ENCODE peak calls at places on chromosomes 2 and 18, in ten cellular contexts. X, N, F, I, P, J, Z, L, W and U are unnamed samples.

GRCh38 chr2:84942964-84943421 is 28.0 kb upstream of the KCMF1 start:
- DNase-seq in N (no peak), X (peak; percentile 74), Z (no peak), L (peak; percentile 62), W (no peak), J (peak; percentile 71), I (no peak), P (peak; percentile 47), F (no peak), U (no peak)

GRCh38 chr18:54134053-54134452 is 90.4 kb downstream of the MBD2 start:
- DNase-seq in J (no peak), P (no peak), Z (no peak), I (no peak), L (peak; percentile 78), W (no peak), X (no peak), N (no peak), F (no peak), U (no peak)

GRCh38 chr2:149894760-149895159 is 307.2 kb upstream of the MMADHC start:
- DNase-seq in X (peak; percentile 47), P (peak; percentile 86), Z (no peak), W (no peak), I (no peak), F (no peak), L (peak; percentile 77), N (peak; percentile 86), J (no peak), U (no peak)

GRCh38 chr18:14189858-14190257 is 57.6 kb upstream of the ZNF519 start:
- DNase-seq in I (no peak), J (peak; percentile 50), L (peak; percentile 62), F (no peak), X (no peak), W (no peak), P (peak; percentile 27), N (peak; percentile 11), Z (no peak), U (no peak)

GRCh38 chr2:144131042-144131441 is 388.9 kb downstream of the ZEB2 start:
- DNase-seq in N (peak; percentile 35), P (peak; percentile 55), L (peak; percentile 29), F (no peak), X (peak; percentile 85), W (no peak), I (no peak), Z (no peak), J (peak; percentile 60), U (no peak)

GRCh38 chr2:108220942-108221541 is 18.7 kb upstream of the SULT1C3 start:
- DNase-seq in P (no peak), W (no peak), F (no peak), X (no peak), J (no peak), N (no peak), L (no peak), Z (no peak), I (no peak), U (no peak)

GRCh38 chr2:239073270-239073669 is 225.4 kb downstream of the TWIST2 start:
- DNase-seq in J (no peak), F (no peak), I (no peak), Z (no peak), X (no peak), P (no peak), W (no peak), L (no peak), N (no peak), U (no peak)

GRCh38 chr2:240893363-240893828 is 2.6 kb downstream of the MAB21L4 start:
- DNase-seq in I (no peak), F (peak; percentile 80), J (peak; percentile 78), L (peak; percentile 75), W (no peak), X (peak; percentile 36), P (peak; percentile 60), N (peak; percentile 36), Z (no peak), U (peak; percentile 90)

GRCh38 chr2:95043300-95043786 is 17.8 kb downstream of the MAL start:
- DNase-seq in N (peak; percentile 69), L (peak; percentile 73), W (no peak), I (no peak), F (peak; percentile 42), Z (peak; percentile 37), J (peak; percentile 88), P (peak; percentile 78), X (peak; percentile 90), U (no peak)

GRCh38 chr2:30488012-30488659 is 41.1 kb downstream of the LCLAT1 start:
- DNase-seq in Z (no peak), X (peak; percentile 47), F (no peak), N (no peak), L (no peak), I (no peak), P (no peak), W (no peak), J (peak; percentile 41), U (no peak)

GRCh38 chr2:113116100-113116958 is 11.1 kb upstream of the IL1RN start:
- DNase-seq in W (no peak), N (no peak), Z (no peak), J (peak; percentile 46), P (no peak), X (no peak), L (peak; percentile 69), I (no peak), F (no peak), U (no peak)

GRCh38 chr2:99200232-99200631 is 19.2 kb downstream of the MRPL30 start:
- DNase-seq in L (no peak), P (no peak), X (no peak), N (no peak), Z (no peak), F (no peak), J (no peak), I (no peak), W (no peak), U (no peak)

GRCh38 chr2:240250985-240251847 is 110.8 kb upstream of the OTOS start:
- DNase-seq in F (peak; percentile 78), P (peak; percentile 85), N (peak; percentile 78), L (peak; percentile 83), J (peak; percentile 94), I (peak; percentile 93), Z (peak; percentile 74), X (peak; percentile 89), W (no peak), U (peak; percentile 79)

GRCh38 chr2:117557626-117558025 is 256.9 kb upstream of the DDX18 start:
- DNase-seq in L (no peak), N (no peak), P (no peak), W (no peak), X (no peak), J (no peak), I (no peak), Z (no peak), F (no peak), U (no peak)

GRCh38 chr18:74412106-74412880 is 44.8 kb downstream of the DIPK1C start:
- DNase-seq in I (no peak), W (no peak), P (no peak), X (no peak), F (no peak), N (no peak), L (no peak), J (no peak), Z (no peak), U (no peak)

GRCh38 chr2:123047186-123047585 is 977.9 kb upstream of the CNTNAP5 start:
- DNase-seq in P (no peak), J (no peak), I (no peak), W (no peak), F (no peak), N (no peak), L (no peak), X (no peak), Z (no peak), U (no peak)

GRCh38 chr2:129237966-129238725 is 741.3 kb upstream of the RAB6C start:
- DNase-seq in N (peak; percentile 46), L (peak; percentile 85), I (no peak), X (no peak), F (no peak), Z (no peak), W (no peak), P (peak; percentile 57), J (peak; percentile 43), U (no peak)

GRCh38 chr2:55743583-55743982 is 49.9 kb upstream of the PNPT1 start:
- DNase-seq in J (peak; percentile 87), I (no peak), Z (no peak), W (no peak), F (no peak), X (peak; percentile 86), L (peak; percentile 93), P (peak; percentile 93), N (peak; percentile 92), U (no peak)

GRCh38 chr2:114127372-114127771 is 237.5 kb downstream of the ACTR3 start:
- DNase-seq in Z (no peak), L (peak; percentile 10), N (peak; percentile 20), F (no peak), P (peak; percentile 39), W (no peak), I (no peak), X (peak; percentile 42), J (peak; percentile 71), U (no peak)

GRCh38 chr18:10121028-10121427 is 207.2 kb downstream of the VAPA start:
- DNase-seq in F (no peak), Z (no peak), L (no peak), I (no peak), N (no peak), X (peak; percentile 37), J (no peak), W (no peak), P (peak; percentile 25), U (no peak)

GRCh38 chr2:101545940-101546339 is 71.0 kb upstream of the RFX8 start:
- DNase-seq in Z (no peak), X (no peak), L (peak; percentile 5), N (no peak), F (no peak), I (no peak), W (no peak), J (no peak), P (no peak), U (no peak)

GRCh38 chr2:196318517-196319377 is 147.4 kb upstream of the STK17B start:
- DNase-seq in W (no peak), X (no peak), P (no peak), I (no peak), Z (no peak), L (no peak), N (no peak), J (no peak), F (no peak), U (no peak)
- H3K9ac ChIP-seq in W (no peak overlapping the region), X (no peak overlapping the region), P (no peak overlapping the region), I (no peak overlapping the region), Z (no peak overlapping the region), L (no peak overlapping the region), N (no peak overlapping the region), J (no peak overlapping the region), F (no peak overlapping the region), U (no peak overlapping the region)

GRCh38 chr2:68812256-68812655 is 58.9 kb downstream of the BMP10 start:
- DNase-seq in I (peak; percentile 36), W (no peak), N (no peak), Z (no peak), L (no peak), J (no peak), F (no peak), P (no peak), X (peak; percentile 19), U (no peak)
- H3K27ac ChIP-seq in I (no peak overlapping the region), W (peak overlapping the region; percentile 65), N (no peak overlapping the region), Z (no peak overlapping the region), L (no peak overlapping the region), J (no peak overlapping the region), F (no peak overlapping the region), P (no peak overlapping the region), X (no peak overlapping the region), U (no peak overlapping the region)

GRCh38 chr18:76455015-76455676 is 39.9 kb downstream of the ZNF516 start:
- DNase-seq in X (no peak), Z (no peak), W (no peak), J (no peak), N (no peak), I (no peak), L (no peak), F (no peak), P (no peak), U (peak; percentile 46)
- H3K9ac ChIP-seq in X (no peak overlapping the region), Z (no peak overlapping the region), W (no peak overlapping the region), J (no peak overlapping the region), N (no peak overlapping the region), I (no peak overlapping the region), L (no peak overlapping the region), F (no peak overlapping the region), P (no peak overlapping the region), U (no peak overlapping the region)

GRCh38 chr2:156779416-156780117 is 343.4 kb downstream of the GPD2 start:
- DNase-seq in N (no peak), W (no peak), F (no peak), X (no peak), J (no peak), P (no peak), Z (peak; percentile 55), I (no peak), L (no peak), U (no peak)
- H3K27ac ChIP-seq in N (no peak overlapping the region), W (no peak overlapping the region), F (no peak overlapping the region), X (no peak overlapping the region), J (no peak overlapping the region), P (no peak overlapping the region), Z (peak overlapping the region; percentile 72), I (no peak overlapping the region), L (no peak overlapping the region), U (no peak overlapping the region)